ENCODE peak calls at places on chromosomes 7 and 10, in nine cellular contexts. One of them, this sample, is unnamed.

GRCh38 chr10:99540673-99541531 is 8.2 kb downstream of the NKX2-3 start:
- DNase-seq in NCI-H2029: no peak
- DNase-seq in RWPE1: peak; percentile 65
- DNase-seq in NAMALWA: no peak
- DNase-seq in NCI-H460: no peak
- DNase-seq in amniotic epithelial cell: no peak
- DNase-seq in C1 segment of cervical spinal cord: no peak
- DNase-seq in AG04450: no peak
- DNase-seq in effector CD8-positive, alpha-beta T cell: no peak
- DNase-seq in this sample: no peak

GRCh38 chr10:107340345-107340744 is 175.8 kb upstream of the SORCS1 start:
- DNase-seq in NCI-H2029: no peak
- DNase-seq in RWPE1: no peak
- DNase-seq in NAMALWA: no peak
- DNase-seq in NCI-H460: no peak
- DNase-seq in amniotic epithelial cell: no peak
- DNase-seq in C1 segment of cervical spinal cord: no peak
- DNase-seq in AG04450: no peak
- DNase-seq in effector CD8-positive, alpha-beta T cell: no peak
- DNase-seq in this sample: peak; percentile 89

GRCh38 chr7:131249003-131249402 is 78.7 kb upstream of the MKLN1 start:
- DNase-seq in NCI-H2029: no peak
- DNase-seq in RWPE1: peak; percentile 80
- DNase-seq in NAMALWA: no peak
- DNase-seq in NCI-H460: peak; percentile 45
- DNase-seq in amniotic epithelial cell: peak; percentile 97
- DNase-seq in C1 segment of cervical spinal cord: no peak
- DNase-seq in AG04450: peak; percentile 92
- DNase-seq in effector CD8-positive, alpha-beta T cell: no peak
- DNase-seq in this sample: no peak

GRCh38 chr10:22686347-22686746 is 28.0 kb downstream of the PIP4K2A start:
- DNase-seq in NCI-H2029: no peak
- DNase-seq in RWPE1: no peak
- DNase-seq in NAMALWA: no peak
- DNase-seq in NCI-H460: no peak
- DNase-seq in amniotic epithelial cell: no peak
- DNase-seq in C1 segment of cervical spinal cord: no peak
- DNase-seq in AG04450: no peak
- DNase-seq in effector CD8-positive, alpha-beta T cell: no peak
- DNase-seq in this sample: no peak

GRCh38 chr10:60820093-60820769 is 42.0 kb downstream of the CDK1 start:
- DNase-seq in NCI-H2029: no peak
- DNase-seq in RWPE1: no peak
- DNase-seq in NAMALWA: peak; percentile 29
- DNase-seq in NCI-H460: no peak
- DNase-seq in amniotic epithelial cell: peak; percentile 43
- DNase-seq in C1 segment of cervical spinal cord: no peak
- DNase-seq in AG04450: no peak
- DNase-seq in effector CD8-positive, alpha-beta T cell: no peak
- DNase-seq in this sample: peak; percentile 30

GRCh38 chr10:101935431-101935830 is 91.8 kb upstream of the KCNIP2 start:
- DNase-seq in NCI-H2029: no peak
- DNase-seq in RWPE1: no peak
- DNase-seq in NAMALWA: no peak
- DNase-seq in NCI-H460: no peak
- DNase-seq in amniotic epithelial cell: no peak
- DNase-seq in C1 segment of cervical spinal cord: no peak
- DNase-seq in AG04450: no peak
- DNase-seq in effector CD8-positive, alpha-beta T cell: no peak
- DNase-seq in this sample: no peak

GRCh38 chr7:43454936-43455518 is 127.9 kb upstream of the STK17A start:
- DNase-seq in NCI-H2029: no peak
- DNase-seq in RWPE1: peak; percentile 69
- DNase-seq in NAMALWA: peak; percentile 69
- DNase-seq in NCI-H460: no peak
- DNase-seq in amniotic epithelial cell: peak; percentile 47
- DNase-seq in C1 segment of cervical spinal cord: no peak
- DNase-seq in AG04450: no peak
- DNase-seq in effector CD8-positive, alpha-beta T cell: no peak
- DNase-seq in this sample: peak; percentile 57

GRCh38 chr10:31381766-31382316 is 62.8 kb downstream of the ZEB1 start:
- DNase-seq in NCI-H2029: no peak
- DNase-seq in RWPE1: peak; percentile 4
- DNase-seq in NAMALWA: no peak
- DNase-seq in NCI-H460: no peak
- DNase-seq in amniotic epithelial cell: peak; percentile 35
- DNase-seq in C1 segment of cervical spinal cord: no peak
- DNase-seq in AG04450: no peak
- DNase-seq in effector CD8-positive, alpha-beta T cell: no peak
- DNase-seq in this sample: no peak

GRCh38 chr10:129652521-129653201 is 185.6 kb downstream of the MGMT start:
- DNase-seq in NCI-H2029: no peak
- DNase-seq in RWPE1: no peak
- DNase-seq in NAMALWA: no peak
- DNase-seq in NCI-H460: no peak
- DNase-seq in amniotic epithelial cell: no peak
- DNase-seq in C1 segment of cervical spinal cord: no peak
- DNase-seq in AG04450: no peak
- DNase-seq in effector CD8-positive, alpha-beta T cell: no peak
- DNase-seq in this sample: no peak

GRCh38 chr7:100038326-100038725 is 11.2 kb upstream of the ZSCAN21 start:
- DNase-seq in NCI-H2029: no peak
- DNase-seq in RWPE1: no peak
- DNase-seq in NAMALWA: no peak
- DNase-seq in NCI-H460: no peak
- DNase-seq in amniotic epithelial cell: no peak
- DNase-seq in C1 segment of cervical spinal cord: no peak
- DNase-seq in AG04450: no peak
- DNase-seq in effector CD8-positive, alpha-beta T cell: no peak
- DNase-seq in this sample: no peak

GRCh38 chr7:90180011-90180585 is 25.8 kb downstream of the STEAP1 start:
- DNase-seq in NCI-H2029: no peak
- DNase-seq in RWPE1: no peak
- DNase-seq in NAMALWA: no peak
- DNase-seq in NCI-H460: no peak
- DNase-seq in amniotic epithelial cell: no peak
- DNase-seq in C1 segment of cervical spinal cord: no peak
- DNase-seq in AG04450: no peak
- DNase-seq in effector CD8-positive, alpha-beta T cell: no peak
- DNase-seq in this sample: no peak

GRCh38 chr7:8149222-8149621 is 112.7 kb downstream of the ICA1 start:
- DNase-seq in NCI-H2029: no peak
- DNase-seq in RWPE1: no peak
- DNase-seq in NAMALWA: peak; percentile 63
- DNase-seq in NCI-H460: no peak
- DNase-seq in amniotic epithelial cell: no peak
- DNase-seq in C1 segment of cervical spinal cord: no peak
- DNase-seq in AG04450: no peak
- DNase-seq in effector CD8-positive, alpha-beta T cell: no peak
- DNase-seq in this sample: peak; percentile 39

GRCh38 chr10:97320480-97321031 is 1.5 kb downstream of the FRAT1 start:
- DNase-seq in NCI-H2029: peak; percentile 33
- DNase-seq in RWPE1: no peak
- DNase-seq in NAMALWA: no peak
- DNase-seq in NCI-H460: no peak
- DNase-seq in amniotic epithelial cell: no peak
- DNase-seq in C1 segment of cervical spinal cord: no peak
- DNase-seq in AG04450: no peak
- DNase-seq in effector CD8-positive, alpha-beta T cell: peak; percentile 5
- DNase-seq in this sample: no peak

GRCh38 chr7:110204527-110204926 is 886.4 kb upstream of the LRRN3 start:
- DNase-seq in NCI-H2029: no peak
- DNase-seq in RWPE1: no peak
- DNase-seq in NAMALWA: no peak
- DNase-seq in NCI-H460: peak; percentile 19
- DNase-seq in amniotic epithelial cell: peak; percentile 16
- DNase-seq in C1 segment of cervical spinal cord: no peak
- DNase-seq in AG04450: no peak
- DNase-seq in effector CD8-positive, alpha-beta T cell: no peak
- DNase-seq in this sample: no peak

GRCh38 chr10:71213761-71214440 is 1.5 kb downstream of the UNC5B start:
- DNase-seq in NCI-H2029: no peak
- DNase-seq in RWPE1: peak; percentile 91
- DNase-seq in NAMALWA: no peak
- DNase-seq in NCI-H460: no peak
- DNase-seq in amniotic epithelial cell: peak; percentile 87
- DNase-seq in C1 segment of cervical spinal cord: peak; percentile 75
- DNase-seq in AG04450: no peak
- DNase-seq in effector CD8-positive, alpha-beta T cell: no peak
- DNase-seq in this sample: no peak

GRCh38 chr7:106657085-106657991 is 3.6 kb downstream of the CCDC71L start:
- DNase-seq in NCI-H2029: no peak
- DNase-seq in RWPE1: no peak
- DNase-seq in NAMALWA: peak; percentile 56
- DNase-seq in NCI-H460: no peak
- DNase-seq in amniotic epithelial cell: peak; percentile 82
- DNase-seq in C1 segment of cervical spinal cord: no peak
- DNase-seq in AG04450: no peak
- DNase-seq in effector CD8-positive, alpha-beta T cell: no peak
- DNase-seq in this sample: peak; percentile 4

GRCh38 chr7:35003679-35004278 is 33.5 kb downstream of the DPY19L1 start:
- DNase-seq in NCI-H2029: peak; percentile 96
- DNase-seq in RWPE1: peak; percentile 74
- DNase-seq in NAMALWA: no peak
- DNase-seq in NCI-H460: peak; percentile 88
- DNase-seq in amniotic epithelial cell: peak; percentile 88
- DNase-seq in C1 segment of cervical spinal cord: no peak
- DNase-seq in AG04450: peak; percentile 41
- DNase-seq in effector CD8-positive, alpha-beta T cell: no peak
- DNase-seq in this sample: no peak

GRCh38 chr7:94701555-94701973 is 45.6 kb upstream of the SGCE start:
- DNase-seq in NCI-H2029: no peak
- DNase-seq in RWPE1: peak; percentile 27
- DNase-seq in NAMALWA: no peak
- DNase-seq in NCI-H460: no peak
- DNase-seq in amniotic epithelial cell: peak; percentile 27
- DNase-seq in C1 segment of cervical spinal cord: no peak
- DNase-seq in AG04450: no peak
- DNase-seq in effector CD8-positive, alpha-beta T cell: no peak
- DNase-seq in this sample: no peak